ENCODE peak calls at places on chromosomes 13 and 19, in five cellular contexts. A is IMR-90, Z is body of pancreas, U is right lobe of liver, D is testis. J is an unnamed sample.

GRCh38 chr19:39165857-39166256 is 30.9 kb upstream of the NCCRP1 start:
- DNase-seq in A (no peak), Z (no peak), U (no peak), D (no peak), J (no peak)

GRCh38 chr19:40831502-40832430 is 18.5 kb downstream of the CYP2A6 start:
- DNase-seq in A (peak), Z (peak), U (no peak), D (no peak), J (no peak)

GRCh38 chr13:112892759-112893569 is 76.0 kb upstream of the MCF2L start:
- DNase-seq in A (no peak), Z (peak), U (peak), D (no peak), J (no peak)

GRCh38 chr19:53424968-53425597 is 6.7 kb upstream of the ZNF761 start:
- DNase-seq in A (peak), Z (peak), U (peak), D (peak), J (peak)

GRCh38 chr19:55586976-55587668 is 6.5 kb upstream of the ZNF579 start:
- DNase-seq in A (peak), Z (peak), U (peak), D (peak), J (no peak)

GRCh38 chr19:7900931-7901330 is 2.7 kb upstream of the MAP2K7 start:
- DNase-seq in A (no peak), Z (no peak), U (no peak), D (no peak), J (no peak)

GRCh38 chr13:44323754-44324153 is 49.9 kb upstream of the SERP2 start:
- DNase-seq in A (no peak), Z (no peak), U (no peak), D (no peak), J (no peak)

GRCh38 chr13:112716461-112716820 is 26.6 kb downstream of the ATP11A start:
- DNase-seq in A (no peak), Z (no peak), U (no peak), D (no peak), J (no peak)

GRCh38 chr19:41030651-41031050 is 39.6 kb downstream of the CYP2B6 start:
- DNase-seq in A (no peak), Z (no peak), U (no peak), D (no peak), J (no peak)

GRCh38 chr19:5827891-5828660 is 11.4 kb downstream of the FUT6 start:
- DNase-seq in A (peak), Z (peak), U (peak), D (peak), J (no peak)
- TF ChIP-seq POLR2A in A (peak), Z (peak), U (peak), D (peak), J (no peak)

GRCh38 chr19:54430306-54431254 is 15.3 kb downstream of the TTYH1 start:
- DNase-seq in A (no peak), Z (peak), U (no peak), D (peak), J (no peak)
- TF ChIP-seq CTCF in A (no peak), Z (peak), U (peak), D (no peak), J (no peak)

GRCh38 chr19:48325265-48325910 is at the start of gene EMP3:
- DNase-seq in A (peak), Z (peak), U (peak), D (peak), J (no peak)

GRCh38 chr19:48318286-48318987 is 6.9 kb upstream of the EMP3 start:
- DNase-seq in A (no peak), Z (no peak), U (peak), D (no peak), J (no peak)

GRCh38 chr19:48319647-48320537 is 5.5 kb upstream of the EMP3 start:
- DNase-seq in A (peak), Z (peak), U (peak), D (peak), J (no peak)

GRCh38 chr19:48321622-48322591 is 3.4 kb upstream of the EMP3 start:
- DNase-seq in A (peak), Z (peak), U (peak), D (peak), J (no peak)

DNA sequence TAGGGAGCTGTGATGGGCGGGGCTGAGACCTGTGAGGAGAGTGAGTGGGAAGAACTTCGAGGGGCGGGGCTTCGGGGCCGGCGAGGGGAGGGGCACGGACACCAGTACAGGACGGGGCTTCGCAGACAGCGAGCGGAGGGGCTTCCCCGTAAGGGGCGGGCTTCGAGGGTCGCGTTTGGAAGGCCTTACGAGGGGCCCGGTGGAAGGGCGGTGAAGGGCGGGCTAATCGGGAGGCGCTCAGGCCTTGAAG is 4.1 kb upstream of the EMP3 start:
- DNase-seq in A (peak), Z (peak), U (peak), D (peak), J (no peak)
- TF ChIP-seq POLR2A in A (no peak), Z (no peak), U (no peak), D (peak), J (peak)

DNA sequence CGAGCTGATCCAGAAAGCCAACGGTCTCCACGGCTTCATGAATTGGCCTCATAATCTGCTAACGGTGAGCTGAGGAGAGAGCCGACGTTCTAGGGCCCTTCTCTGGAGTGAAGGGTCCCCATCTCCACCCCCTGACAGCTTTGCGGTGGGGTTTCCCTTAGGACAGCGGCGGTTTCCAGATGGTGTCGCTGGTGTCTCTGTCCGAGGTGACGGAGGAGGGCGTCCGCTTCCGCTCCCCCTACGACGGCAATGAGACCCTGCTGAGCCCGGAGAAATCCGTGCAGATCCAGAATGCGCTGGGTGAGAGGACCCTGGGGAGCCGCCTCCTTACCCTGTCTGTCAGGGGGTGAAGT is 692 bp downstream of the QTRT1 start:
- DNase-seq in A (no peak), Z (no peak), U (no peak), D (peak), J (no peak)
- TF ChIP-seq CTCF in A (no peak), Z (no peak), U (no peak), D (no peak), J (no peak)